ENCODE peak calls at places on chromosomes 5 and 9, in nine cellular contexts. J is MM.1S, E is GM23338, U is PC-3, W is neural progenitor cell, V is HCT116, K is hepatocyte, G is SK-N-SH, H is OCI-LY7. D is an unnamed sample.

GRCh38 chr5:36173426-36173825 is 21.5 kb downstream of the SKP2 start:
- DNase-seq in H (no peak), J (no peak), K (no peak), E (no peak), W (no peak), V (no peak), U (no peak), G (no peak), D (no peak)

GRCh38 chr9:108956098-108956533 is 21.9 kb downstream of the ABITRAM start:
- DNase-seq in J (no peak), V (no peak), E (no peak), K (no peak), G (peak; percentile 50), H (no peak), U (no peak), W (no peak), D (no peak)

GRCh38 chr5:66361070-66361469 is 217.0 kb downstream of the SREK1 start:
- DNase-seq in J (no peak), K (no peak), G (no peak), W (no peak), H (peak; percentile 3), V (no peak), U (no peak), E (no peak), D (no peak)

GRCh38 chr5:9502864-9503263 is 43.0 kb downstream of the SEMA5A start:
- DNase-seq in V (no peak), W (no peak), E (no peak), U (no peak), K (no peak), G (no peak), J (no peak), H (no peak), D (no peak)

GRCh38 chr5:997711-998110 is 10.9 kb upstream of the NKD2 start:
- DNase-seq in W (no peak), G (no peak), K (no peak), J (no peak), V (no peak), H (no peak), E (no peak), U (no peak), D (no peak)

GRCh38 chr5:17216974-17217325 is 481 bp upstream of the BASP1 start:
- DNase-seq in H (peak; percentile 35), V (no peak), G (no peak), K (peak; percentile 81), U (peak; percentile 48), J (no peak), W (peak; percentile 86), E (peak; percentile 74), D (peak; percentile 55)

GRCh38 chr9:114372971-114373591 is 14.7 kb downstream of the AKNA start:
- DNase-seq in G (no peak), W (no peak), V (no peak), K (no peak), U (no peak), E (no peak), J (peak; percentile 92), H (peak; percentile 99), D (no peak)

GRCh38 chr5:78811121-78811832 is 162.7 kb upstream of the LHFPL2 start:
- DNase-seq in G (peak; percentile 52), H (no peak), U (no peak), W (peak; percentile 5), V (no peak), K (no peak), E (no peak), J (no peak), D (peak; percentile 33)

GRCh38 chr9:125549465-125550215 is 157.4 kb downstream of the MAPKAP1 start:
- DNase-seq in E (no peak), K (peak; percentile 41), J (no peak), U (no peak), W (no peak), G (no peak), V (no peak), H (no peak), D (peak; percentile 79)

GRCh38 chr9:117744390-117744789 is 40.2 kb downstream of the TLR4 start:
- DNase-seq in W (no peak), J (no peak), K (no peak), U (no peak), H (no peak), V (no peak), G (no peak), E (no peak), D (no peak)

GRCh38 chr9:13213337-13213736 is 66.2 kb downstream of the MPDZ start:
- DNase-seq in V (no peak), U (peak; percentile 30), J (peak; percentile 9), K (no peak), H (no peak), E (peak; percentile 14), W (no peak), G (no peak), D (peak; percentile 51)

GRCh38 chr5:134122530-134122929 is 8.0 kb downstream of the TCF7 start:
- DNase-seq in H (peak; percentile 77), G (no peak), V (no peak), U (no peak), K (no peak), E (no peak), J (peak; percentile 24), W (no peak), D (no peak)

GRCh38 chr9:124849801-124850200 is 3.5 kb upstream of the WDR38 start:
- DNase-seq in J (no peak), U (no peak), W (no peak), V (no peak), G (no peak), K (peak; percentile 61), H (no peak), E (no peak), D (peak; percentile 39)

GRCh38 chr5:58016329-58016728 is 443.6 kb downstream of the PLK2 start:
- DNase-seq in W (peak; percentile 20), J (no peak), K (peak; percentile 21), V (no peak), U (no peak), G (no peak), H (no peak), E (no peak), D (peak; percentile 46)

GRCh38 chr9:113570749-113571711 is 107.5 kb downstream of the RGS3 start:
- DNase-seq in K (no peak), V (no peak), H (no peak), W (no peak), U (peak; percentile 56), E (no peak), G (no peak), J (no peak), D (no peak)

GRCh38 chr9:121154782-121155181 is 46.9 kb downstream of the RAB14 start:
- DNase-seq in H (no peak), K (peak; percentile 31), U (peak; percentile 70), J (peak; percentile 37), G (no peak), E (no peak), W (no peak), V (peak; percentile 46), D (no peak)

GRCh38 chr5:38426986-38427950 is 129.2 kb downstream of the LIFR start:
- DNase-seq in E (no peak), H (no peak), K (no peak), U (peak; percentile 21), G (no peak), W (no peak), J (no peak), V (no peak), D (no peak)

GRCh38 chr5:109837226-109837861 is 147.6 kb downstream of the MAN2A1 start:
- DNase-seq in J (no peak), V (no peak), U (no peak), W (no peak), G (no peak), K (no peak), H (no peak), E (peak; percentile 22), D (no peak)

GRCh38 chr5:101860563-101860962 is 435.5 kb downstream of the SLCO4C1 start:
- DNase-seq in E (no peak), V (no peak), J (no peak), K (no peak), U (no peak), G (no peak), W (no peak), H (no peak), D (no peak)

GRCh38 chr5:152593388-152593787 is 188.3 kb upstream of the NMUR2 start:
- DNase-seq in V (no peak), J (no peak), E (peak; percentile 48), G (peak; percentile 0), H (peak; percentile 1), W (no peak), U (no peak), K (no peak), D (no peak)

DNA sequence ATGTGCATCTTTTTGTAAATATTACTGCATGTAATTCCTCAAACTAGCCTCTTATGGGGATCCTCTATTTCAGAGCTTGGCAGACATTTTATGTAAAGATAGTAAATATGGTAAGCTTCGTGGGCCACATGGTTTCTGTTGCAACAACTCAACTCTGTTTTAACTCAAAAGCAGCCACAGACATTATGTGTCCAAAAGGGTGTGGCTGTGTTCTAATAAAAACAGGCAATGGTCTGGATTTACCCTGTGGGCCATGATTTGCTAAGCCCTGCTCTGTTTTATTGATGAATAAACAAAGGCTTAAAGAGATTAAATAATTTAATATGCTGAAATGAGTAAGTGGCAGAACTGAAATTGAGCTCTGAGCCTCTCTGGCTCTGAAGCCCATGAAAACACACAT is 17.4 kb downstream of the DAPK1 start:
- DNase-seq in J (no peak), K (peak; percentile 40), H (no peak), G (no peak), W (no peak), U (no peak), E (no peak), V (no peak), D (no peak)
- H3K79me2 ChIP-seq in J (peaks cover 50% of the 10 kb centered on the region), K (peaks cover 64% of the 10 kb centered on the region), H (no peaks in the 10 kb centered on the region), G (no peaks in the 10 kb centered on the region), W (peaks cover 32% of the 10 kb centered on the region), U (no peaks in the 10 kb centered on the region), E (peaks cover 98% of the 10 kb centered on the region), V (no peaks in the 10 kb centered on the region), D (no peaks in the 10 kb centered on the region)

GRCh38 chr5:93006915-93007314 is 574.1 kb downstream of the NR2F1-AS1 start:
- DNase-seq in H (no peak), U (peak; percentile 19), V (no peak), W (no peak), J (no peak), G (no peak), E (no peak), K (no peak), D (peak; percentile 17)
- H3K4me1 ChIP-seq in H (no peaks in the 10 kb centered on the region), U (no peaks in the 10 kb centered on the region), V (no peaks in the 10 kb centered on the region), W (no peaks in the 10 kb centered on the region), J (no peaks in the 10 kb centered on the region), G (no peaks in the 10 kb centered on the region), E (peaks cover 14% of the 10 kb centered on the region), K (no peaks in the 10 kb centered on the region), D (no peaks in the 10 kb centered on the region)

GRCh38 chr9:94014845-94015244 is 59.7 kb upstream of the BARX1 start:
- DNase-seq in U (no peak), K (no peak), V (no peak), G (no peak), W (peak; percentile 15), H (no peak), J (no peak), E (no peak), D (no peak)
- TF ChIP-seq EZH2phosphoT487 in U (no peak), K (no peak), V (no peak), G (no peak), W (no peak), H (no peak), J (no peak), E (no peak), D (no peak)

DNA sequence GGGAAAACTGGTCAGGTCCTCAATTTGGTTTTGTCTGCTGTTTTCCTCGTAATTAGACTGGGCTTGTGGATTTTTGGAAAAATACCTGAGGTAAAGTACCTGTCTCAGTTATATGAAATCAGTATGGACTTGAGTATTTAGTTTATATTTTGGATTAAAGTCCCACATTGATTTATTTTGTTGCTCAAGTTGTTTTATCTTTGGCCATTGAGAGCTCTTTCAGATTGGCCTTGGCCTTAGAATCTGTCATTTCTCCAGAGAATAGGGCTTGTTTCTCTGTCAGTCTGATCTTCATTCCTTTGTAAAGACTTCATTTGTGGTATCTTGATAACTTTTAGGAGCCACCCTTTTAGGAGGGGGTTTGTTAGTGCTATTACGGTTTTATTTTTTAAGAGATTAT is 21.2 kb downstream of the UBAP1 start:
- DNase-seq in E (no peak), V (no peak), U (no peak), K (no peak), J (no peak), W (no peak), H (no peak), G (no peak), D (no peak)
- H3K79me2 ChIP-seq in E (peaks cover 98% of the 10 kb centered on the region), V (peaks cover 92% of the 10 kb centered on the region), U (peaks cover 87% of the 10 kb centered on the region), K (peaks cover 97% of the 10 kb centered on the region), J (peaks cover 77% of the 10 kb centered on the region), W (peaks cover 94% of the 10 kb centered on the region), H (peaks cover 43% of the 10 kb centered on the region), G (peaks cover 92% of the 10 kb centered on the region), D (peaks cover 100% of the 10 kb centered on the region)